ENCODE peak calls at places on chromosomes 1 and 21, in nine cellular contexts. One of them, this sample, is unnamed.

GRCh38 chr1:153444078-153444477 is 16.4 kb downstream of the S100A7 start:
- DNase-seq in cardiac muscle cell: no peak
- DNase-seq in NCI-H1930: no peak
- DNase-seq in HS-5: no peak
- DNase-seq in Caki2: no peak
- DNase-seq in kidney: no peak
- DNase-seq in activated CD8-positive, alpha-beta T cell treated with anti-CD3 and anti-CD28 coated beads, Interleukin-2, amount 10 ng/mL, durations not matched to agents 7 days and 5 days: no peak
- DNase-seq in stimulated activated CD4-positive, alpha-beta T cell treated with anti-CD3 and anti-CD28 coated beads, Interleukin-2, amount 100 ng/mL, for 48 hours: no peak
- DNase-seq in stomach: no peak
- DNase-seq in this sample: no peak

GRCh38 chr1:223844962-223845809 is 561 bp downstream of the TP53BP2 start:
- DNase-seq in Caki2: peak; percentile 55
- DNase-seq in stomach: peak; percentile 50
- DNase-seq in HS-5: peak; percentile 22
- DNase-seq in kidney: peak; percentile 90
- DNase-seq in stimulated activated CD4-positive, alpha-beta T cell treated with anti-CD3 and anti-CD28 coated beads, Interleukin-2, amount 100 ng/mL, for 48 hours: peak; percentile 59
- DNase-seq in cardiac muscle cell: peak; percentile 65
- DNase-seq in NCI-H1930: no peak
- DNase-seq in activated CD8-positive, alpha-beta T cell treated with anti-CD3 and anti-CD28 coated beads, Interleukin-2, amount 10 ng/mL, durations not matched to agents 7 days and 5 days: peak; percentile 61
- DNase-seq in this sample: no peak

GRCh38 chr1:20620005-20620404 is 13.3 kb upstream of the PINK1 start:
- DNase-seq in Caki2: no peak
- DNase-seq in kidney: no peak
- DNase-seq in cardiac muscle cell: no peak
- DNase-seq in activated CD8-positive, alpha-beta T cell treated with anti-CD3 and anti-CD28 coated beads, Interleukin-2, amount 10 ng/mL, durations not matched to agents 7 days and 5 days: no peak
- DNase-seq in NCI-H1930: no peak
- DNase-seq in stomach: no peak
- DNase-seq in HS-5: no peak
- DNase-seq in stimulated activated CD4-positive, alpha-beta T cell treated with anti-CD3 and anti-CD28 coated beads, Interleukin-2, amount 100 ng/mL, for 48 hours: no peak
- DNase-seq in this sample: no peak

GRCh38 chr1:154819628-154820590 is 50.2 kb downstream of the KCNN3 start:
- DNase-seq in cardiac muscle cell: peak; percentile 44
- DNase-seq in stimulated activated CD4-positive, alpha-beta T cell treated with anti-CD3 and anti-CD28 coated beads, Interleukin-2, amount 100 ng/mL, for 48 hours: no peak
- DNase-seq in HS-5: no peak
- DNase-seq in stomach: peak; percentile 31
- DNase-seq in Caki2: no peak
- DNase-seq in activated CD8-positive, alpha-beta T cell treated with anti-CD3 and anti-CD28 coated beads, Interleukin-2, amount 10 ng/mL, durations not matched to agents 7 days and 5 days: peak; percentile 38
- DNase-seq in kidney: no peak
- DNase-seq in NCI-H1930: no peak
- DNase-seq in this sample: no peak

GRCh38 chr1:22110016-22110415 is 32.9 kb downstream of the WNT4 start:
- DNase-seq in NCI-H1930: no peak
- DNase-seq in Caki2: no peak
- DNase-seq in stimulated activated CD4-positive, alpha-beta T cell treated with anti-CD3 and anti-CD28 coated beads, Interleukin-2, amount 100 ng/mL, for 48 hours: no peak
- DNase-seq in stomach: no peak
- DNase-seq in kidney: no peak
- DNase-seq in cardiac muscle cell: no peak
- DNase-seq in activated CD8-positive, alpha-beta T cell treated with anti-CD3 and anti-CD28 coated beads, Interleukin-2, amount 10 ng/mL, durations not matched to agents 7 days and 5 days: no peak
- DNase-seq in HS-5: no peak
- DNase-seq in this sample: no peak

GRCh38 chr1:21436488-21437340 is 3.2 kb upstream of the NBPF3 start:
- DNase-seq in Caki2: no peak
- DNase-seq in cardiac muscle cell: peak; percentile 13
- DNase-seq in stimulated activated CD4-positive, alpha-beta T cell treated with anti-CD3 and anti-CD28 coated beads, Interleukin-2, amount 100 ng/mL, for 48 hours: no peak
- DNase-seq in kidney: peak; percentile 73
- DNase-seq in HS-5: no peak
- DNase-seq in NCI-H1930: no peak
- DNase-seq in stomach: peak; percentile 46
- DNase-seq in activated CD8-positive, alpha-beta T cell treated with anti-CD3 and anti-CD28 coated beads, Interleukin-2, amount 10 ng/mL, durations not matched to agents 7 days and 5 days: no peak
- DNase-seq in this sample: no peak

GRCh38 chr1:112735752-112736151 is 20.6 kb upstream of the PPM1J start:
- DNase-seq in kidney: no peak
- DNase-seq in activated CD8-positive, alpha-beta T cell treated with anti-CD3 and anti-CD28 coated beads, Interleukin-2, amount 10 ng/mL, durations not matched to agents 7 days and 5 days: no peak
- DNase-seq in Caki2: peak; percentile 67
- DNase-seq in cardiac muscle cell: no peak
- DNase-seq in stomach: no peak
- DNase-seq in NCI-H1930: no peak
- DNase-seq in HS-5: peak; percentile 91
- DNase-seq in stimulated activated CD4-positive, alpha-beta T cell treated with anti-CD3 and anti-CD28 coated beads, Interleukin-2, amount 100 ng/mL, for 48 hours: no peak
- DNase-seq in this sample: no peak

GRCh38 chr1:234875953-234876814 is 252.5 kb downstream of the TOMM20 start:
- DNase-seq in stimulated activated CD4-positive, alpha-beta T cell treated with anti-CD3 and anti-CD28 coated beads, Interleukin-2, amount 100 ng/mL, for 48 hours: peak; percentile 23
- DNase-seq in kidney: no peak
- DNase-seq in NCI-H1930: no peak
- DNase-seq in Caki2: peak; percentile 73
- DNase-seq in HS-5: no peak
- DNase-seq in cardiac muscle cell: peak; percentile 76
- DNase-seq in activated CD8-positive, alpha-beta T cell treated with anti-CD3 and anti-CD28 coated beads, Interleukin-2, amount 10 ng/mL, durations not matched to agents 7 days and 5 days: no peak
- DNase-seq in stomach: peak; percentile 79
- DNase-seq in this sample: peak; percentile 44

GRCh38 chr1:206456577-206457375 is 13.5 kb upstream of the IKBKE start:
- DNase-seq in HS-5: no peak
- DNase-seq in Caki2: no peak
- DNase-seq in stomach: no peak
- DNase-seq in cardiac muscle cell: no peak
- DNase-seq in stimulated activated CD4-positive, alpha-beta T cell treated with anti-CD3 and anti-CD28 coated beads, Interleukin-2, amount 100 ng/mL, for 48 hours: no peak
- DNase-seq in activated CD8-positive, alpha-beta T cell treated with anti-CD3 and anti-CD28 coated beads, Interleukin-2, amount 10 ng/mL, durations not matched to agents 7 days and 5 days: no peak
- DNase-seq in NCI-H1930: no peak
- DNase-seq in kidney: no peak
- DNase-seq in this sample: no peak

GRCh38 chr21:41632748-41633475 is 125.0 kb upstream of the TMPRSS2 start:
- DNase-seq in kidney: no peak
- DNase-seq in stimulated activated CD4-positive, alpha-beta T cell treated with anti-CD3 and anti-CD28 coated beads, Interleukin-2, amount 100 ng/mL, for 48 hours: no peak
- DNase-seq in NCI-H1930: no peak
- DNase-seq in activated CD8-positive, alpha-beta T cell treated with anti-CD3 and anti-CD28 coated beads, Interleukin-2, amount 10 ng/mL, durations not matched to agents 7 days and 5 days: no peak
- DNase-seq in HS-5: no peak
- DNase-seq in stomach: peak; percentile 54
- DNase-seq in Caki2: no peak
- DNase-seq in cardiac muscle cell: no peak
- DNase-seq in this sample: no peak

GRCh38 chr21:29190920-29191319 is 60.5 kb downstream of the MAP3K7CL start:
- DNase-seq in HS-5: no peak
- DNase-seq in stomach: no peak
- DNase-seq in cardiac muscle cell: no peak
- DNase-seq in Caki2: no peak
- DNase-seq in kidney: no peak
- DNase-seq in stimulated activated CD4-positive, alpha-beta T cell treated with anti-CD3 and anti-CD28 coated beads, Interleukin-2, amount 100 ng/mL, for 48 hours: no peak
- DNase-seq in NCI-H1930: no peak
- DNase-seq in activated CD8-positive, alpha-beta T cell treated with anti-CD3 and anti-CD28 coated beads, Interleukin-2, amount 10 ng/mL, durations not matched to agents 7 days and 5 days: no peak
- DNase-seq in this sample: no peak

GRCh38 chr1:198121058-198121829 is 35.6 kb upstream of the NEK7 start:
- DNase-seq in NCI-H1930: no peak
- DNase-seq in HS-5: peak; percentile 63
- DNase-seq in Caki2: peak; percentile 68
- DNase-seq in cardiac muscle cell: no peak
- DNase-seq in stomach: no peak
- DNase-seq in activated CD8-positive, alpha-beta T cell treated with anti-CD3 and anti-CD28 coated beads, Interleukin-2, amount 10 ng/mL, durations not matched to agents 7 days and 5 days: no peak
- DNase-seq in kidney: no peak
- DNase-seq in stimulated activated CD4-positive, alpha-beta T cell treated with anti-CD3 and anti-CD28 coated beads, Interleukin-2, amount 100 ng/mL, for 48 hours: no peak
- DNase-seq in this sample: no peak

GRCh38 chr1:38071530-38072266 is 25.1 kb upstream of the POU3F1 start:
- DNase-seq in NCI-H1930: no peak
- DNase-seq in cardiac muscle cell: no peak
- DNase-seq in HS-5: no peak
- DNase-seq in stomach: no peak
- DNase-seq in Caki2: no peak
- DNase-seq in kidney: no peak
- DNase-seq in stimulated activated CD4-positive, alpha-beta T cell treated with anti-CD3 and anti-CD28 coated beads, Interleukin-2, amount 100 ng/mL, for 48 hours: no peak
- DNase-seq in activated CD8-positive, alpha-beta T cell treated with anti-CD3 and anti-CD28 coated beads, Interleukin-2, amount 10 ng/mL, durations not matched to agents 7 days and 5 days: no peak
- DNase-seq in this sample: peak; percentile 54

GRCh38 chr21:17463441-17463840 is 49.4 kb upstream of the CXADR start:
- DNase-seq in activated CD8-positive, alpha-beta T cell treated with anti-CD3 and anti-CD28 coated beads, Interleukin-2, amount 10 ng/mL, durations not matched to agents 7 days and 5 days: peak; percentile 4
- DNase-seq in NCI-H1930: no peak
- DNase-seq in HS-5: no peak
- DNase-seq in stimulated activated CD4-positive, alpha-beta T cell treated with anti-CD3 and anti-CD28 coated beads, Interleukin-2, amount 100 ng/mL, for 48 hours: no peak
- DNase-seq in stomach: no peak
- DNase-seq in kidney: no peak
- DNase-seq in Caki2: peak; percentile 73
- DNase-seq in cardiac muscle cell: no peak
- DNase-seq in this sample: no peak

GRCh38 chr1:45238846-45239245 is 32.4 kb upstream of the ZSWIM5 start:
- DNase-seq in Caki2: no peak
- DNase-seq in cardiac muscle cell: no peak
- DNase-seq in kidney: no peak
- DNase-seq in NCI-H1930: no peak
- DNase-seq in stomach: no peak
- DNase-seq in HS-5: no peak
- DNase-seq in activated CD8-positive, alpha-beta T cell treated with anti-CD3 and anti-CD28 coated beads, Interleukin-2, amount 10 ng/mL, durations not matched to agents 7 days and 5 days: no peak
- DNase-seq in stimulated activated CD4-positive, alpha-beta T cell treated with anti-CD3 and anti-CD28 coated beads, Interleukin-2, amount 100 ng/mL, for 48 hours: no peak
- DNase-seq in this sample: no peak

GRCh38 chr1:56400526-56400925 is 178.8 kb downstream of the PLPP3 start:
- DNase-seq in stimulated activated CD4-positive, alpha-beta T cell treated with anti-CD3 and anti-CD28 coated beads, Interleukin-2, amount 100 ng/mL, for 48 hours: no peak
- DNase-seq in Caki2: no peak
- DNase-seq in activated CD8-positive, alpha-beta T cell treated with anti-CD3 and anti-CD28 coated beads, Interleukin-2, amount 10 ng/mL, durations not matched to agents 7 days and 5 days: no peak
- DNase-seq in NCI-H1930: no peak
- DNase-seq in stomach: no peak
- DNase-seq in cardiac muscle cell: no peak
- DNase-seq in HS-5: no peak
- DNase-seq in kidney: no peak
- DNase-seq in this sample: no peak

GRCh38 chr1:39116868-39117728 is 87.4 kb upstream of the MACF1 start:
- DNase-seq in HS-5: no peak
- DNase-seq in cardiac muscle cell: no peak
- DNase-seq in stimulated activated CD4-positive, alpha-beta T cell treated with anti-CD3 and anti-CD28 coated beads, Interleukin-2, amount 100 ng/mL, for 48 hours: no peak
- DNase-seq in kidney: no peak
- DNase-seq in NCI-H1930: no peak
- DNase-seq in activated CD8-positive, alpha-beta T cell treated with anti-CD3 and anti-CD28 coated beads, Interleukin-2, amount 10 ng/mL, durations not matched to agents 7 days and 5 days: no peak
- DNase-seq in stomach: no peak
- DNase-seq in Caki2: no peak
- DNase-seq in this sample: no peak

GRCh38 chr1:174206148-174206826 is 47.0 kb downstream of the RABGAP1L start:
- DNase-seq in cardiac muscle cell: no peak
- DNase-seq in stimulated activated CD4-positive, alpha-beta T cell treated with anti-CD3 and anti-CD28 coated beads, Interleukin-2, amount 100 ng/mL, for 48 hours: no peak
- DNase-seq in stomach: no peak
- DNase-seq in activated CD8-positive, alpha-beta T cell treated with anti-CD3 and anti-CD28 coated beads, Interleukin-2, amount 10 ng/mL, durations not matched to agents 7 days and 5 days: no peak
- DNase-seq in kidney: no peak
- DNase-seq in NCI-H1930: no peak
- DNase-seq in HS-5: no peak
- DNase-seq in Caki2: no peak
- DNase-seq in this sample: no peak

GRCh38 chr1:1157426-1157913 is 16.2 kb upstream of the TTLL10 start:
- DNase-seq in NCI-H1930: no peak
- DNase-seq in Caki2: peak; percentile 94
- DNase-seq in kidney: peak; percentile 97
- DNase-seq in stomach: peak; percentile 92
- DNase-seq in cardiac muscle cell: peak; percentile 77
- DNase-seq in HS-5: peak; percentile 1
- DNase-seq in activated CD8-positive, alpha-beta T cell treated with anti-CD3 and anti-CD28 coated beads, Interleukin-2, amount 10 ng/mL, durations not matched to agents 7 days and 5 days: peak; percentile 69
- DNase-seq in stimulated activated CD4-positive, alpha-beta T cell treated with anti-CD3 and anti-CD28 coated beads, Interleukin-2, amount 100 ng/mL, for 48 hours: peak; percentile 58
- DNase-seq in this sample: peak; percentile 95

GRCh38 chr1:27145934-27146354 is 9.0 kb downstream of the SLC9A1 start:
- DNase-seq in kidney: peak; percentile 66
- DNase-seq in cardiac muscle cell: no peak
- DNase-seq in stimulated activated CD4-positive, alpha-beta T cell treated with anti-CD3 and anti-CD28 coated beads, Interleukin-2, amount 100 ng/mL, for 48 hours: no peak
- DNase-seq in stomach: no peak
- DNase-seq in activated CD8-positive, alpha-beta T cell treated with anti-CD3 and anti-CD28 coated beads, Interleukin-2, amount 10 ng/mL, durations not matched to agents 7 days and 5 days: no peak
- DNase-seq in NCI-H1930: no peak
- DNase-seq in HS-5: peak; percentile 51
- DNase-seq in Caki2: no peak
- DNase-seq in this sample: no peak

GRCh38 chr1:234186037-234186688 is 187.1 kb upstream of the COA6 start:
- DNase-seq in NCI-H1930: no peak
- DNase-seq in stimulated activated CD4-positive, alpha-beta T cell treated with anti-CD3 and anti-CD28 coated beads, Interleukin-2, amount 100 ng/mL, for 48 hours: no peak
- DNase-seq in kidney: no peak
- DNase-seq in HS-5: peak; percentile 43
- DNase-seq in Caki2: peak; percentile 54
- DNase-seq in stomach: no peak
- DNase-seq in cardiac muscle cell: no peak
- DNase-seq in activated CD8-positive, alpha-beta T cell treated with anti-CD3 and anti-CD28 coated beads, Interleukin-2, amount 10 ng/mL, durations not matched to agents 7 days and 5 days: no peak
- DNase-seq in this sample: no peak

GRCh38 chr1:103190746-103191145 is 82.4 kb upstream of the COL11A1 start:
- DNase-seq in cardiac muscle cell: no peak
- DNase-seq in kidney: no peak
- DNase-seq in stomach: no peak
- DNase-seq in HS-5: no peak
- DNase-seq in stimulated activated CD4-positive, alpha-beta T cell treated with anti-CD3 and anti-CD28 coated beads, Interleukin-2, amount 100 ng/mL, for 48 hours: no peak
- DNase-seq in activated CD8-positive, alpha-beta T cell treated with anti-CD3 and anti-CD28 coated beads, Interleukin-2, amount 10 ng/mL, durations not matched to agents 7 days and 5 days: no peak
- DNase-seq in NCI-H1930: no peak
- DNase-seq in Caki2: no peak
- DNase-seq in this sample: no peak

GRCh38 chr1:214074477-214074876 is 86.7 kb downstream of the PROX1 start:
- DNase-seq in cardiac muscle cell: no peak
- DNase-seq in NCI-H1930: no peak
- DNase-seq in stimulated activated CD4-positive, alpha-beta T cell treated with anti-CD3 and anti-CD28 coated beads, Interleukin-2, amount 100 ng/mL, for 48 hours: no peak
- DNase-seq in activated CD8-positive, alpha-beta T cell treated with anti-CD3 and anti-CD28 coated beads, Interleukin-2, amount 10 ng/mL, durations not matched to agents 7 days and 5 days: no peak
- DNase-seq in HS-5: no peak
- DNase-seq in kidney: no peak
- DNase-seq in stomach: no peak
- DNase-seq in Caki2: no peak
- DNase-seq in this sample: no peak

GRCh38 chr21:45465105-45465504 is 60.1 kb downstream of the COL18A1 start:
- DNase-seq in NCI-H1930: no peak
- DNase-seq in cardiac muscle cell: no peak
- DNase-seq in HS-5: no peak
- DNase-seq in kidney: peak; percentile 37
- DNase-seq in Caki2: no peak
- DNase-seq in activated CD8-positive, alpha-beta T cell treated with anti-CD3 and anti-CD28 coated beads, Interleukin-2, amount 10 ng/mL, durations not matched to agents 7 days and 5 days: no peak
- DNase-seq in stomach: no peak
- DNase-seq in stimulated activated CD4-positive, alpha-beta T cell treated with anti-CD3 and anti-CD28 coated beads, Interleukin-2, amount 100 ng/mL, for 48 hours: no peak
- DNase-seq in this sample: no peak

GRCh38 chr1:225825078-225825477 is 15.2 kb downstream of the EPHX1 start:
- DNase-seq in activated CD8-positive, alpha-beta T cell treated with anti-CD3 and anti-CD28 coated beads, Interleukin-2, amount 10 ng/mL, durations not matched to agents 7 days and 5 days: no peak
- DNase-seq in NCI-H1930: no peak
- DNase-seq in stomach: peak; percentile 73
- DNase-seq in cardiac muscle cell: no peak
- DNase-seq in stimulated activated CD4-positive, alpha-beta T cell treated with anti-CD3 and anti-CD28 coated beads, Interleukin-2, amount 100 ng/mL, for 48 hours: no peak
- DNase-seq in Caki2: no peak
- DNase-seq in HS-5: no peak
- DNase-seq in kidney: peak; percentile 42
- DNase-seq in this sample: no peak

GRCh38 chr1:226972931-226973330 is 32.8 kb downstream of the COQ8A start:
- DNase-seq in stimulated activated CD4-positive, alpha-beta T cell treated with anti-CD3 and anti-CD28 coated beads, Interleukin-2, amount 100 ng/mL, for 48 hours: no peak
- DNase-seq in kidney: peak; percentile 58
- DNase-seq in NCI-H1930: no peak
- DNase-seq in activated CD8-positive, alpha-beta T cell treated with anti-CD3 and anti-CD28 coated beads, Interleukin-2, amount 10 ng/mL, durations not matched to agents 7 days and 5 days: no peak
- DNase-seq in stomach: no peak
- DNase-seq in Caki2: no peak
- DNase-seq in cardiac muscle cell: no peak
- DNase-seq in HS-5: no peak
- DNase-seq in this sample: no peak

GRCh38 chr21:26732442-26733221 is 112.6 kb downstream of the ADAMTS1 start:
- DNase-seq in HS-5: no peak
- DNase-seq in stomach: peak; percentile 44
- DNase-seq in kidney: no peak
- DNase-seq in activated CD8-positive, alpha-beta T cell treated with anti-CD3 and anti-CD28 coated beads, Interleukin-2, amount 10 ng/mL, durations not matched to agents 7 days and 5 days: peak; percentile 22
- DNase-seq in cardiac muscle cell: peak; percentile 58
- DNase-seq in Caki2: peak; percentile 34
- DNase-seq in NCI-H1930: no peak
- DNase-seq in stimulated activated CD4-positive, alpha-beta T cell treated with anti-CD3 and anti-CD28 coated beads, Interleukin-2, amount 100 ng/mL, for 48 hours: peak; percentile 21
- DNase-seq in this sample: no peak

GRCh38 chr1:10232213-10232612 is 21.8 kb downstream of the KIF1B start:
- DNase-seq in stomach: no peak
- DNase-seq in Caki2: no peak
- DNase-seq in stimulated activated CD4-positive, alpha-beta T cell treated with anti-CD3 and anti-CD28 coated beads, Interleukin-2, amount 100 ng/mL, for 48 hours: no peak
- DNase-seq in cardiac muscle cell: no peak
- DNase-seq in HS-5: no peak
- DNase-seq in kidney: no peak
- DNase-seq in NCI-H1930: no peak
- DNase-seq in activated CD8-positive, alpha-beta T cell treated with anti-CD3 and anti-CD28 coated beads, Interleukin-2, amount 10 ng/mL, durations not matched to agents 7 days and 5 days: no peak
- DNase-seq in this sample: no peak

GRCh38 chr21:32132911-32133310 is 145.9 kb downstream of the MIS18A start:
- DNase-seq in stimulated activated CD4-positive, alpha-beta T cell treated with anti-CD3 and anti-CD28 coated beads, Interleukin-2, amount 100 ng/mL, for 48 hours: no peak
- DNase-seq in Caki2: no peak
- DNase-seq in activated CD8-positive, alpha-beta T cell treated with anti-CD3 and anti-CD28 coated beads, Interleukin-2, amount 10 ng/mL, durations not matched to agents 7 days and 5 days: no peak
- DNase-seq in HS-5: no peak
- DNase-seq in stomach: no peak
- DNase-seq in kidney: no peak
- DNase-seq in cardiac muscle cell: no peak
- DNase-seq in NCI-H1930: no peak
- DNase-seq in this sample: no peak

GRCh38 chr1:33001282-33001681 is 35.4 kb downstream of the AK2 start:
- DNase-seq in activated CD8-positive, alpha-beta T cell treated with anti-CD3 and anti-CD28 coated beads, Interleukin-2, amount 10 ng/mL, durations not matched to agents 7 days and 5 days: no peak
- DNase-seq in stomach: no peak
- DNase-seq in Caki2: no peak
- DNase-seq in HS-5: no peak
- DNase-seq in stimulated activated CD4-positive, alpha-beta T cell treated with anti-CD3 and anti-CD28 coated beads, Interleukin-2, amount 100 ng/mL, for 48 hours: no peak
- DNase-seq in NCI-H1930: no peak
- DNase-seq in cardiac muscle cell: no peak
- DNase-seq in kidney: no peak
- DNase-seq in this sample: no peak

GRCh38 chr1:208065862-208066261 is 154.9 kb upstream of the CD34 start:
- DNase-seq in stimulated activated CD4-positive, alpha-beta T cell treated with anti-CD3 and anti-CD28 coated beads, Interleukin-2, amount 100 ng/mL, for 48 hours: no peak
- DNase-seq in activated CD8-positive, alpha-beta T cell treated with anti-CD3 and anti-CD28 coated beads, Interleukin-2, amount 10 ng/mL, durations not matched to agents 7 days and 5 days: no peak
- DNase-seq in kidney: no peak
- DNase-seq in NCI-H1930: no peak
- DNase-seq in stomach: no peak
- DNase-seq in cardiac muscle cell: no peak
- DNase-seq in HS-5: no peak
- DNase-seq in Caki2: no peak
- DNase-seq in this sample: no peak

This sample was measured in GM12891.